ENCODE peak calls at places on chromosomes 3 and 15, in eight cellular contexts. P is sigmoid colon, T is brain microvascular endothelial cell, M is endodermal cell, V is AG09319, G is uterus, E is cardiac muscle cell, I is nephron progenitor cell. O is an unnamed sample.

GRCh38 chr3:53180305-53181023 is 19.5 kb downstream of the PRKCD start:
- DNase-seq in G (no peak), T (no peak), E (no peak), M (no peak), I (no peak), P (no peak), V (no peak), O (no peak)

GRCh38 chr3:5298453-5298852 is 110.9 kb downstream of the EDEM1 start:
- DNase-seq in M (no peak), G (no peak), V (no peak), T (no peak), I (no peak), E (no peak), P (no peak), O (no peak)

GRCh38 chr3:101077361-101078011 is 84.3 kb upstream of the ABI3BP start:
- DNase-seq in T (peak), M (no peak), V (no peak), G (no peak), E (peak), I (no peak), P (no peak), O (no peak)

GRCh38 chr3:111373861-111374260 is 168.1 kb upstream of the CD96 start:
- DNase-seq in M (no peak), V (no peak), T (peak), P (no peak), I (no peak), E (no peak), G (no peak), O (no peak)

GRCh38 chr3:189547448-189547847 is 83.7 kb upstream of the TP63 start:
- DNase-seq in T (no peak), I (no peak), M (no peak), P (no peak), G (no peak), E (no peak), V (no peak), O (no peak)

GRCh38 chr15:95940431-95940985 is 390.0 kb upstream of the NR2F2 start:
- DNase-seq in V (no peak), T (no peak), E (no peak), I (peak), P (no peak), M (peak), G (no peak), O (no peak)

GRCh38 chr3:196932600-196932999 is 9.7 kb downstream of the NCBP2 start:
- DNase-seq in P (no peak), E (no peak), G (no peak), I (no peak), M (no peak), V (no peak), T (no peak), O (no peak)

GRCh38 chr3:178690571-178690970 is 154.3 kb downstream of the KCNMB2 start:
- DNase-seq in V (no peak), E (peak), M (no peak), P (no peak), G (no peak), I (no peak), T (no peak), O (no peak)

GRCh38 chr3:116201032-116201690 is 244.1 kb downstream of the LSAMP start:
- DNase-seq in V (no peak), M (peak), T (no peak), P (no peak), I (no peak), G (no peak), E (no peak), O (no peak)

GRCh38 chr3:106006001-106006400 is 137.2 kb upstream of the CBLB start:
- DNase-seq in E (peak), I (no peak), P (no peak), M (no peak), G (no peak), V (peak), T (peak), O (no peak)

GRCh38 chr3:117820900-117821299 is 1111.3 kb downstream of the TUSC7 start:
- DNase-seq in T (no peak), M (no peak), E (peak), P (no peak), G (no peak), V (peak), I (no peak), O (no peak)

GRCh38 chr15:96583671-96584070 is 253.2 kb downstream of the NR2F2 start:
- DNase-seq in V (no peak), M (no peak), T (no peak), E (no peak), I (no peak), P (no peak), G (no peak), O (no peak)

GRCh38 chr3:195767792-195768191 is 43.9 kb downstream of the MUC4 start:
- DNase-seq in M (no peak), T (no peak), I (no peak), V (no peak), E (no peak), P (peak), G (no peak), O (no peak)

GRCh38 chr3:125359700-125360099 is 15.4 kb downstream of the ZNF148 start:
- DNase-seq in M (no peak), I (no peak), T (no peak), P (no peak), E (no peak), G (no peak), V (no peak), O (no peak)

GRCh38 chr3:8481380-8481779 is 20.2 kb upstream of the LMCD1 start:
- DNase-seq in V (no peak), I (no peak), E (peak), G (no peak), T (no peak), M (no peak), P (no peak), O (no peak)

GRCh38 chr3:62372621-62373041 is 719 bp downstream of the FEZF2 start:
- DNase-seq in T (no peak), P (no peak), G (no peak), M (peak), E (no peak), I (no peak), V (no peak), O (no peak)

GRCh38 chr3:71421475-71421819 is 162.1 kb downstream of the FOXP1 start:
- DNase-seq in P (no peak), E (no peak), I (no peak), G (no peak), V (no peak), T (no peak), M (no peak), O (no peak)

GRCh38 chr3:71425491-71426071 is 157.9 kb downstream of the FOXP1 start:
- DNase-seq in M (no peak), I (no peak), V (no peak), P (no peak), G (no peak), T (peak), E (no peak), O (no peak)

GRCh38 chr3:71419369-71419768 is 164.2 kb downstream of the FOXP1 start:
- DNase-seq in I (no peak), G (no peak), E (no peak), P (no peak), V (no peak), M (no peak), T (no peak), O (no peak)

GRCh38 chr3:71421820-71422566 is 161.5 kb downstream of the FOXP1 start:
- DNase-seq in E (no peak), M (no peak), P (no peak), I (no peak), G (no peak), V (no peak), T (no peak), O (no peak)

DNA sequence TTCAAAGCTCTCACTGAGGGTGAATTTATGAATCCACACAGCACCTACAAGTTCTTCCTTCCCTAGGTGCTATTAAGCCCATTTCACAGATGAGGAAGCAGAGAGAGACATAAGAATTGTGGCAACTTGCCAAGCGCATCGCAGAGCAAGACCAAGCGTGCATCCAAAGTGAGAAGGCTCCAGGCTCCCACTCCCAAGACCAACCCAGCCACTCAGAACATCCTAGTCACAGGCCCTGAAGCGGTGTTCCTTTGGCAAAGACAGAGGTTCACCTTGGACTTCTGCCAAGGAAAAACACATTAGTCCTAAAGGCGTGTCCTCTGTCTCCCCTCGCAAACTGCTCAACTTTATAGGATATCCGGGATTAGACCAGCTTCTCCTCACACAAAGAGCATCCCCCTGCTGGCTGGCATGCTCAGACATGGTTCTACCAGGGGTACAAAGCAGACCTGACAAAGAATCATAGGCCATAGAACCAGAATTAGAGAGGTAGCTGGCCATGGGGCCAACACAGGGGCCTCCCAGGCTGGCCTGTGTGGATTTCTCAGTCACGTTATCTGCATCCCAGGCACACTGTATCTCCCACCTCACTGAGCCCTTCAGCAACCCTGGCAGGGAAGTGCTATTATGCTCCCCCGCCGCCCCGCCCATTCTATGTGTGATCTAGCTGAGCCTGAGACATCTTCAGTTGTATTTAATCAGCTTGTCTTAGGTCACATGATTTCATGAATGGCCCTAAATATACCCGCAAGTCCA is 160.2 kb downstream of the FOXP1 start:
- DNase-seq in M (no peak), I (no peak), G (peak), V (no peak), T (no peak), P (no peak), E (peak), O (no peak)
- TF ChIP-seq CTCF in M (peak), I (no peak), G (no peak), V (no peak), T (peak), P (no peak), E (peak), O (no peak)

GRCh38 chr15:70429323-70429722 is 331.6 kb upstream of the TLE3 start:
- DNase-seq in E (no peak), M (no peak), V (no peak), T (no peak), I (no peak), P (no peak), G (no peak), O (no peak)
- TF ChIP-seq CTCF in E (no peak), M (no peak), V (no peak), T (no peak), I (no peak), P (no peak), G (no peak), O (no peak)

GRCh38 chr3:123071146-123071545 is 4.3 kb downstream of the PDIA5 start:
- DNase-seq in G (no peak), I (no peak), P (no peak), E (peak), M (peak), T (no peak), V (no peak), O (no peak)
- TF ChIP-seq CTCF in G (peak), I (no peak), P (peak), E (peak), M (peak), T (peak), V (no peak), O (peak)

GRCh38 chr15:92898988-92899909 is 875 bp upstream of the CHD2 start:
- DNase-seq in T (no peak), I (no peak), E (no peak), P (no peak), G (no peak), V (no peak), M (peak), O (no peak)
- TF ChIP-seq CTCF in T (peak), I (peak), E (peak), P (no peak), G (no peak), V (peak), M (peak), O (peak)

O was measured in progenitor cell of endocrine pancreas.